ENCODE peak calls at places on chromosomes 11 and 22, in six cellular contexts. One of them, this sample, is unnamed.

GRCh38 chr11:111793863-111794262 is 27.7 kb upstream of the PPP2R1B start:
- DNase-seq in HepG2: no peak
- DNase-seq in IMR-90: peak
- DNase-seq in prostate gland: no peak
- DNase-seq in heart left ventricle: no peak
- DNase-seq in upper lobe of left lung: no peak
- DNase-seq in this sample: no peak

GRCh38 chr22:37922177-37922576 is 16.1 kb downstream of the MICALL1 start:
- DNase-seq in HepG2: no peak
- DNase-seq in IMR-90: no peak
- DNase-seq in prostate gland: no peak
- DNase-seq in heart left ventricle: no peak
- DNase-seq in upper lobe of left lung: peak
- DNase-seq in this sample: no peak

GRCh38 chr11:128548655-128549255 is 38.6 kb downstream of the ETS1 start:
- DNase-seq in HepG2: no peak
- DNase-seq in IMR-90: peak
- DNase-seq in prostate gland: no peak
- DNase-seq in heart left ventricle: peak
- DNase-seq in upper lobe of left lung: peak
- DNase-seq in this sample: no peak

GRCh38 chr11:57249384-57250319 is 12.6 kb upstream of the APLNR start:
- DNase-seq in HepG2: peak
- DNase-seq in IMR-90: peak
- DNase-seq in prostate gland: peak
- DNase-seq in heart left ventricle: peak
- DNase-seq in upper lobe of left lung: no peak
- DNase-seq in this sample: peak

GRCh38 chr22:31075961-31076360 is 5.2 kb upstream of the SMTN start:
- DNase-seq in HepG2: no peak
- DNase-seq in IMR-90: peak
- DNase-seq in prostate gland: no peak
- DNase-seq in heart left ventricle: peak
- DNase-seq in upper lobe of left lung: no peak
- DNase-seq in this sample: peak

GRCh38 chr11:92455221-92455790 is 230.7 kb downstream of the FAT3 start:
- DNase-seq in HepG2: no peak
- DNase-seq in IMR-90: no peak
- DNase-seq in prostate gland: no peak
- DNase-seq in heart left ventricle: no peak
- DNase-seq in upper lobe of left lung: no peak
- DNase-seq in this sample: no peak

GRCh38 chr11:44080951-44081350 is 14.5 kb upstream of the EXT2 start:
- DNase-seq in HepG2: no peak
- DNase-seq in IMR-90: no peak
- DNase-seq in prostate gland: no peak
- DNase-seq in heart left ventricle: no peak
- DNase-seq in upper lobe of left lung: peak
- DNase-seq in this sample: no peak

GRCh38 chr11:44469412-44469811 is 96.1 kb upstream of the CD82 start:
- DNase-seq in HepG2: peak
- DNase-seq in IMR-90: no peak
- DNase-seq in prostate gland: no peak
- DNase-seq in heart left ventricle: no peak
- DNase-seq in upper lobe of left lung: no peak
- DNase-seq in this sample: no peak

GRCh38 chr11:88594274-88594950 is 256.9 kb upstream of the CTSC start:
- DNase-seq in HepG2: no peak
- DNase-seq in IMR-90: no peak
- DNase-seq in prostate gland: no peak
- DNase-seq in heart left ventricle: no peak
- DNase-seq in upper lobe of left lung: no peak
- DNase-seq in this sample: no peak

GRCh38 chr11:86678823-86679222 is 6.4 kb upstream of the ME3 start:
- DNase-seq in HepG2: no peak
- DNase-seq in IMR-90: peak
- DNase-seq in prostate gland: no peak
- DNase-seq in heart left ventricle: no peak
- DNase-seq in upper lobe of left lung: no peak
- DNase-seq in this sample: no peak

GRCh38 chr11:46050652-46051051 is 70.6 kb downstream of the PHF21A start:
- DNase-seq in HepG2: no peak
- DNase-seq in IMR-90: no peak
- DNase-seq in prostate gland: no peak
- DNase-seq in heart left ventricle: no peak
- DNase-seq in upper lobe of left lung: no peak
- DNase-seq in this sample: no peak

GRCh38 chr11:74611369-74611861 is 19.0 kb downstream of the POLD3 start:
- DNase-seq in HepG2: peak
- DNase-seq in IMR-90: peak
- DNase-seq in prostate gland: no peak
- DNase-seq in heart left ventricle: no peak
- DNase-seq in upper lobe of left lung: no peak
- DNase-seq in this sample: no peak

GRCh38 chr11:93131709-93132108 is 66.1 kb downstream of the SLC36A4 start:
- DNase-seq in HepG2: peak
- DNase-seq in IMR-90: no peak
- DNase-seq in prostate gland: no peak
- DNase-seq in heart left ventricle: no peak
- DNase-seq in upper lobe of left lung: no peak
- DNase-seq in this sample: no peak

GRCh38 chr22:41578114-41578513 is 11.5 kb downstream of the PMM1 start:
- DNase-seq in HepG2: no peak
- DNase-seq in IMR-90: no peak
- DNase-seq in prostate gland: no peak
- DNase-seq in heart left ventricle: no peak
- DNase-seq in upper lobe of left lung: no peak
- DNase-seq in this sample: no peak

GRCh38 chr11:2816517-2816916 is 69.1 kb downstream of the CDKN1C start:
- DNase-seq in HepG2: no peak
- DNase-seq in IMR-90: no peak
- DNase-seq in prostate gland: no peak
- DNase-seq in heart left ventricle: no peak
- DNase-seq in upper lobe of left lung: no peak
- DNase-seq in this sample: no peak

GRCh38 chr11:76667856-76668255 is 2.7 kb downstream of the LRRC32 start:
- DNase-seq in HepG2: no peak
- DNase-seq in IMR-90: no peak
- DNase-seq in prostate gland: no peak
- DNase-seq in heart left ventricle: no peak
- DNase-seq in upper lobe of left lung: no peak
- DNase-seq in this sample: peak

GRCh38 chr11:68965901-68966868 is 14.6 kb downstream of the MRGPRD start:
- DNase-seq in HepG2: no peak
- DNase-seq in IMR-90: no peak
- DNase-seq in prostate gland: no peak
- DNase-seq in heart left ventricle: no peak
- DNase-seq in upper lobe of left lung: no peak
- DNase-seq in this sample: peak

GRCh38 chr22:26476705-26477340 is 6.8 kb downstream of the HPS4 start:
- DNase-seq in HepG2: peak
- DNase-seq in IMR-90: peak
- DNase-seq in prostate gland: no peak
- DNase-seq in heart left ventricle: no peak
- DNase-seq in upper lobe of left lung: no peak
- DNase-seq in this sample: no peak

GRCh38 chr22:35307372-35307771 is 7.7 kb downstream of the TOM1 start:
- DNase-seq in HepG2: no peak
- DNase-seq in IMR-90: no peak
- DNase-seq in prostate gland: no peak
- DNase-seq in heart left ventricle: no peak
- DNase-seq in upper lobe of left lung: no peak
- DNase-seq in this sample: no peak

DNA sequence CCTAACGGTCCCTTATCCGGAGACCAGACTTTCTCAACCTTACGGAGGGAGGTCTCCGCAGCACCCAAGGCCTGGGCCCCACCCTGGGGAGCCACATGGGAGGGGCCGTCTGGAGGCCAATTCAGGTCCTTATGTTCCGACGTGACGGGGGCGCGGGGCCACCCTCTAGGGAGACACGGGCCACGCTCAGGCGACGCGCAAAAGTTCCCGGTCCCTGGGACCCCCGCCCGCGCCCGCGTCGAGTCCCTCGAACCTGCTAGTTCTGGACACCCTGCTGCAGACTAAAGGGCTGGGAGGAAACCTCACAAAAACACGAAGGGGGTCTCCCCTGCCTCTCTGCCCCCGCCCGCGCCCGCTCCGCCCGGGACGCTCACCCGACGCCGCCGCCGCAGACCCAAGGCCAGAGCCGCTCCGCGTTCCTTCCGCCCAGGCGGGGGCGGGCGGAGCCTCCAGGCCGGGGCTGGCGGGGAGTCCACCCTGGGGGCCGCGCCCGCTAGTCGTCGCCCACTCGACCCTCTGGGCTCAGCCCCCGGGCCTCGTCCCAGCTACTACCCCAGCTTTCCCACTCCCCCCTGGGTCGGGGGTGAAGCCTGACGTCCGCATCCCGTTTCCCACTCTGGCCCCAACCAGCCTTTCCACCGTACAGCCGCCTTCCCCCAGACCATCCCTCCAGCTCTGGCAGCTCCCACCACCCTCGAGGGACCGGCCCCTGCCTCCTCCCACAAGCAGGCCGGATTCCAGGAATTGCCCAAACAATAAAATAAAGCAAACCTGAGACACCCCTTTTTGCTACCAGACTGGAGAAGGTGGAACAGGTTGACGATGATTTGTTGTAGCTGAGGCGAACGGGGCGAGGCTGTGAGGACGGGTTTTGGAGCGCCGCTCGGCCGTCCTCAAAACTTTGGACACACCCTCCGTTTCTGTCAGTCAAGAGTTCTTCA is 2.7 kb downstream of the RNH1 start:
- DNase-seq in HepG2: no peak
- DNase-seq in IMR-90: no peak
- DNase-seq in prostate gland: peak
- DNase-seq in heart left ventricle: no peak
- DNase-seq in upper lobe of left lung: peak
- DNase-seq in this sample: peak
- TF ChIP-seq POLR2A in HepG2: peak
- TF ChIP-seq POLR2A in IMR-90: no peak
- TF ChIP-seq POLR2A in prostate gland: no peak
- TF ChIP-seq POLR2A in heart left ventricle: no peak
- TF ChIP-seq POLR2A in upper lobe of left lung: peak
- TF ChIP-seq POLR2A in this sample: no peak

GRCh38 chr11:3892156-3892555 is 36.7 kb downstream of the STIM1 start:
- DNase-seq in HepG2: no peak
- DNase-seq in IMR-90: no peak
- DNase-seq in prostate gland: no peak
- DNase-seq in heart left ventricle: no peak
- DNase-seq in upper lobe of left lung: no peak
- DNase-seq in this sample: no peak

GRCh38 chr11:3896644-3897043 is 41.2 kb downstream of the STIM1 start:
- DNase-seq in HepG2: no peak
- DNase-seq in IMR-90: no peak
- DNase-seq in prostate gland: no peak
- DNase-seq in heart left ventricle: no peak
- DNase-seq in upper lobe of left lung: no peak
- DNase-seq in this sample: no peak

GRCh38 chr11:3891751-3892150 is 36.3 kb downstream of the STIM1 start:
- DNase-seq in HepG2: no peak
- DNase-seq in IMR-90: no peak
- DNase-seq in prostate gland: no peak
- DNase-seq in heart left ventricle: no peak
- DNase-seq in upper lobe of left lung: no peak
- DNase-seq in this sample: no peak

GRCh38 chr11:3893311-3893710 is 37.8 kb downstream of the STIM1 start:
- DNase-seq in HepG2: no peak
- DNase-seq in IMR-90: no peak
- DNase-seq in prostate gland: no peak
- DNase-seq in heart left ventricle: no peak
- DNase-seq in upper lobe of left lung: no peak
- DNase-seq in this sample: no peak

GRCh38 chr11:3894128-3894731 is 38.8 kb downstream of the STIM1 start:
- DNase-seq in HepG2: no peak
- DNase-seq in IMR-90: peak
- DNase-seq in prostate gland: no peak
- DNase-seq in heart left ventricle: peak
- DNase-seq in upper lobe of left lung: no peak
- DNase-seq in this sample: no peak
- TF ChIP-seq POLR2A in HepG2: no peak
- TF ChIP-seq POLR2A in IMR-90: no peak
- TF ChIP-seq POLR2A in prostate gland: no peak
- TF ChIP-seq POLR2A in heart left ventricle: no peak
- TF ChIP-seq POLR2A in upper lobe of left lung: no peak
- TF ChIP-seq POLR2A in this sample: no peak

DNA sequence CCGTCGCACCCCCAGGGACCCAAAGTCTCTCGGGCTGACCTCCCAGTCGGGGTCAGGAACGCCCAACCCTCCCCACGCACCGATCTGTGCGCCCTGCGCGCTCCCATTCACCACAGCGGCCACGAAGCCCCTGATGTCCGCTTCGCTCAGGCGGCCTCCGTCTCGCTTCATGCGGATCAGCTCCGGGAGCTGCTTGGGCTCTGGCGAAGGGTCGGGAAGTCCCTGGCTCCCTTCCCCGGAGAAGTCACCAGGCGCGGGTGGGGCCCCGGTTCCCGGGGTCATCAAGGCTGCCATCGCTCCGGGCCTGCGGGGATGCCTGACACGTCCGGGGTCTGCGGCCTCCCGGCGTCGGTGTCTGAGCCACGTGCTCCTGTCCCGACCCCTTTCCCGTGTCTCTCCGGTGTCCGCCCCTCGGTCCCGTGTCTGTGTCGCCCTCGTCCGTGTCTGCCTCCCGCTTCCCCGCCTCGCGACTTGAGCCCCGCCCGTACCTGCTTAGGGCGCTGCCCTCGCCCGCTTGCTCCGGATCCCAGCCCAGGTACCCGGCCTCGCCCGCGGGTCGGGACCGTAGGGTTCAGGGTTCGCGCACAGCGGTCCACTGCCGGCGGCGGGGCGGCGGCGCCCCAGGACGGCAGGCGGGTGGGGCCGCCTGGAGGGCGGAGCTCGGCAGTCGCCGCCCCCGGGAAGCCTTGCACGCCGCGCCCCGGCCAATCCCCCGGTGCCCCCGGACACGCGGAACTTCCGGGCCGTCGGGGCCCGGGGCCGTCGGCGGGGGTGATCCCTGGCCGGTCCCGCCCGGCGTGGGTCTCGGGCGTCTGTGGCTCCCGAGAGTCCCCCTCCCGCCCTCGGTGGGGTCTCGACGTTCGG is at the start of gene TYMP:
- DNase-seq in HepG2: peak
- DNase-seq in IMR-90: no peak
- DNase-seq in prostate gland: peak
- DNase-seq in heart left ventricle: peak
- DNase-seq in upper lobe of left lung: peak
- DNase-seq in this sample: peak
- TF ChIP-seq POLR2A in HepG2: no peak
- TF ChIP-seq POLR2A in IMR-90: no peak
- TF ChIP-seq POLR2A in prostate gland: peak
- TF ChIP-seq POLR2A in heart left ventricle: no peak
- TF ChIP-seq POLR2A in upper lobe of left lung: peak
- TF ChIP-seq POLR2A in this sample: no peak

DNA sequence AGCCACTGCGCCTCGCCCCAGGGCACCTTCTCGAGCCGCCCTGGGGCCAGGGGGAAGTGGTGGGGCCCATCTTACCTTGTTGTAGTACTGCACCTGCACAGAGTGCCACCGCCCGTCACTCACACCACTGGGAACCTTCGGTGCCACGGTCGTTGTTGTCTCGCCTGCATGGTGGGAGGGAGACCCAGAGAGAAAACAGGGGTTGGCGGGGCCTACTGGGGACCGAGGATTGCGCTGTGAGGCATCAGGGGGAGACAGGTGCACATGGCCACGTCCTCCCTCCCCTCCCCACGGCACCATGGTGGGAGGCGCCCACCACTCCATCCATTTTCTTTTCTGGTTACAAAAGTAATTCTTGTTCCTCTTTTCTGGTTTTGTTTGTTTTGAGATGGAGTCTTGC is 97.8 kb downstream of the TRMU start:
- DNase-seq in HepG2: no peak
- DNase-seq in IMR-90: no peak
- DNase-seq in prostate gland: no peak
- DNase-seq in heart left ventricle: no peak
- DNase-seq in upper lobe of left lung: peak
- DNase-seq in this sample: no peak
- TF ChIP-seq POLR2A in HepG2: no peak
- TF ChIP-seq POLR2A in IMR-90: no peak
- TF ChIP-seq POLR2A in prostate gland: no peak
- TF ChIP-seq POLR2A in heart left ventricle: no peak
- TF ChIP-seq POLR2A in upper lobe of left lung: no peak
- TF ChIP-seq POLR2A in this sample: no peak

This sample was measured in lower leg skin.